ENCODE peak calls at places on chromosomes 12 and 14, in six cellular contexts. P, B, V, G, L and U are unnamed samples.

GRCh38 chr12:26011099-26011498 is 52.6 kb downstream of the RASSF8 start:
- DNase-seq in P (no peak), V (no peak), G (no peak), L (peak), B (no peak), U (no peak)

GRCh38 chr14:66381765-66382164 is 104.4 kb upstream of the CCDC196 start:
- DNase-seq in G (no peak), P (no peak), V (no peak), B (no peak), L (no peak), U (no peak)

GRCh38 chr12:115140981-115141380 is 457.0 kb upstream of the TBX3 start:
- DNase-seq in V (no peak), G (no peak), P (no peak), L (no peak), B (no peak), U (no peak)

GRCh38 chr12:105296116-105297095 is 34.1 kb upstream of the C12orf75 start:
- DNase-seq in G (no peak), P (no peak), B (no peak), V (no peak), L (no peak), U (no peak)

GRCh38 chr12:115137812-115138521 is 454.0 kb upstream of the TBX3 start:
- DNase-seq in P (no peak), V (no peak), G (no peak), L (no peak), B (no peak), U (no peak)

GRCh38 chr12:40768125-40768864 is 76.1 kb downstream of the CNTN1 start:
- DNase-seq in G (no peak), B (no peak), V (no peak), P (no peak), L (peak), U (no peak)

GRCh38 chr12:130831246-130831645 is 7.8 kb downstream of the STX2 start:
- DNase-seq in L (no peak), G (no peak), V (no peak), P (no peak), B (no peak), U (no peak)

GRCh38 chr12:24226745-24227350 is 277.4 kb upstream of the SOX5 start:
- DNase-seq in G (no peak), B (peak), V (no peak), P (no peak), L (peak), U (peak)

GRCh38 chr14:26138764-26139445 is 458.9 kb downstream of the NOVA1 start:
- DNase-seq in L (peak), V (no peak), B (no peak), P (no peak), G (no peak), U (no peak)

GRCh38 chr14:77043984-77044485 is 15.5 kb upstream of the IRF2BPL start:
- DNase-seq in V (no peak), G (no peak), B (no peak), L (no peak), P (no peak), U (peak)

GRCh38 chr12:107091989-107092641 is 1.2 kb downstream of the CRY1 start:
- DNase-seq in L (peak), V (peak), G (no peak), B (peak), P (peak), U (peak)

GRCh38 chr12:49365542-49365941 is 1.7 kb upstream of the SPATS2 start:
- DNase-seq in G (no peak), V (no peak), B (no peak), P (no peak), L (peak), U (no peak)

GRCh38 chr14:105201928-105202513 is 20.9 kb upstream of the NUDT14 start:
- DNase-seq in B (no peak), V (no peak), L (no peak), P (no peak), G (peak), U (no peak)

GRCh38 chr12:96502477-96502876 is 13.1 kb downstream of the CFAP54 start:
- DNase-seq in P (no peak), B (no peak), V (no peak), G (peak), L (peak), U (no peak)

GRCh38 chr14:34926552-34926951 is 51.4 kb upstream of the BAZ1A start:
- DNase-seq in V (no peak), P (no peak), G (no peak), B (no peak), L (no peak), U (no peak)

GRCh38 chr12:12405882-12406281 is 49.0 kb downstream of the BORCS5 start:
- DNase-seq in L (peak), V (no peak), B (no peak), P (no peak), G (no peak), U (peak)

GRCh38 chr14:34122081-34122480 is 171.2 kb upstream of the EGLN3 start:
- DNase-seq in V (no peak), G (no peak), P (no peak), L (no peak), B (no peak), U (no peak)

GRCh38 chr14:59419383-59419782 is 45.8 kb downstream of the GPR135 start:
- DNase-seq in L (no peak), G (no peak), V (no peak), P (no peak), B (no peak), U (no peak)

GRCh38 chr12:53340398-53340797 is 4.2 kb upstream of the SP7 start:
- DNase-seq in P (no peak), V (no peak), B (no peak), L (no peak), G (no peak), U (no peak)

GRCh38 chr14:33682746-33683145 is 268.1 kb downstream of the EGLN3 start:
- DNase-seq in V (no peak), B (no peak), P (no peak), G (no peak), L (peak), U (peak)

GRCh38 chr12:64459388-64460024 is 7.6 kb downstream of the TBK1 start:
- DNase-seq in B (no peak), V (no peak), G (no peak), P (peak), L (no peak), U (no peak)

GRCh38 chr12:102755271-102755670 is 161.8 kb downstream of the PAH start:
- DNase-seq in V (no peak), G (no peak), B (no peak), L (no peak), P (no peak), U (no peak)

GRCh38 chr14:24607081-24607480 is 2.4 kb downstream of the GZMH start:
- DNase-seq in G (no peak), P (no peak), B (no peak), V (no peak), L (no peak), U (no peak)

GRCh38 chr12:116759783-116760581 is 21.9 kb downstream of the RNFT2 start:
- DNase-seq in P (peak), B (no peak), L (no peak), G (peak), V (no peak), U (peak)

GRCh38 chr14:100620437-100621100 is 33.4 kb upstream of the BEGAIN start:
- DNase-seq in L (no peak), B (no peak), V (no peak), G (peak), P (no peak), U (no peak)

GRCh38 chr12:122955151-122955550 is 11.1 kb downstream of the ABCB9 start:
- DNase-seq in L (no peak), V (no peak), P (no peak), G (no peak), B (no peak), U (no peak)

GRCh38 chr12:43551271-43551970 is 582 bp downstream of the ADAMTS20 start:
- DNase-seq in V (no peak), L (no peak), P (peak), G (no peak), B (no peak), U (no peak)

GRCh38 chr14:68566075-68566474 is 226.8 kb downstream of the ZFP36L1 start:
- DNase-seq in B (no peak), G (no peak), P (no peak), L (peak), V (no peak), U (no peak)

GRCh38 chr12:7460375-7461259 is 16.7 kb upstream of the CD163L1 start:
- DNase-seq in V (peak), P (peak), G (peak), B (peak), L (peak), U (no peak)

GRCh38 chr14:95518045-95518751 is 1.7 kb upstream of the SYNE3 start:
- DNase-seq in B (no peak), G (peak), P (no peak), L (no peak), V (no peak), U (peak)

GRCh38 chr14:23171251-23171975 is 12.0 kb downstream of the SLC7A8 start:
- DNase-seq in G (no peak), P (no peak), V (no peak), B (no peak), L (peak), U (no peak)

GRCh38 chr12:124683330-124683662 is 115.9 kb upstream of the NCOR2 start:
- DNase-seq in V (no peak), P (no peak), B (peak), L (no peak), G (no peak), U (no peak)

GRCh38 chr14:25389948-25390347 is 340.0 kb upstream of the STXBP6 start:
- DNase-seq in B (no peak), P (no peak), V (no peak), L (no peak), G (no peak), U (no peak)

GRCh38 chr12:20127401-20127800 is 240.9 kb upstream of the PDE3A start:
- DNase-seq in B (no peak), L (peak), P (no peak), G (no peak), V (no peak), U (no peak)

GRCh38 chr14:69214376-69214775 is 23.1 kb downstream of the EXD2 start:
- DNase-seq in G (no peak), B (no peak), P (no peak), V (no peak), L (no peak), U (no peak)

GRCh38 chr14:44720707-44721106 is 213.6 kb upstream of the FSCB start:
- DNase-seq in L (no peak), B (no peak), P (no peak), V (no peak), G (no peak), U (no peak)

GRCh38 chr12:57439762-57440266 is 5.2 kb downstream of the INHBC start:
- DNase-seq in G (no peak), L (no peak), V (no peak), P (no peak), B (no peak), U (no peak)

GRCh38 chr12:119988788-119989618 is at the start of gene BICDL1:
- DNase-seq in P (peak), B (peak), G (peak), V (peak), L (peak), U (peak)